ENCODE peak calls at places on chromosomes 13 and 19, in six cellular contexts. W is CD8-positive, alpha-beta T cell; E is fibroblast of lung; R is ascending aorta; N is heart left ventricle; L is endothelial cell of umbilical vein. I is an unnamed sample.

GRCh38 chr19:14770944-14771839 is 7.2 kb downstream of the ADGRE2 start:
- DNase-seq in E (no peak), R (peak), N (no peak), W (no peak), L (no peak), I (no peak)

GRCh38 chr19:54164369-54165068 is 5.0 kb upstream of the LENG1 start:
- DNase-seq in L (peak), R (peak), N (peak), W (peak), E (peak), I (no peak)

GRCh38 chr19:14375582-14376291 is 5.5 kb upstream of the ADGRE5 start:
- DNase-seq in E (no peak), N (peak), L (peak), R (peak), W (no peak), I (no peak)

GRCh38 chr13:40060318-40061007 is 405.0 kb downstream of the COG6 start:
- DNase-seq in W (no peak), L (no peak), E (peak), N (peak), R (peak), I (peak)

GRCh38 chr13:106573279-106573831 is 5.4 kb upstream of the ARGLU1 start:
- DNase-seq in E (peak), L (no peak), W (no peak), N (no peak), R (no peak), I (no peak)

GRCh38 chr19:14843587-14843986 is 5.1 kb downstream of the OR7A10 start:
- DNase-seq in R (no peak), W (no peak), E (no peak), N (no peak), L (no peak), I (no peak)

GRCh38 chr19:32576790-32577189 is 4.2 kb upstream of the PDCD5 start:
- DNase-seq in L (no peak), R (no peak), E (no peak), W (no peak), N (no peak), I (no peak)

GRCh38 chr19:28609944-28610343 is 603.0 kb downstream of the UQCRFS1 start:
- DNase-seq in N (no peak), L (no peak), R (no peak), E (no peak), W (no peak), I (no peak)

GRCh38 chr19:1910169-1910568 is 5.0 kb downstream of the ADAT3 start:
- DNase-seq in L (no peak), R (no peak), W (no peak), E (peak), N (no peak), I (no peak)

GRCh38 chr13:50082426-50083283 is 67.4 kb downstream of the KCNRG start:
- DNase-seq in E (peak), R (peak), N (peak), L (peak), W (peak), I (peak)

GRCh38 chr13:30466358-30466714 is 600 bp upstream of the HMGB1 start:
- DNase-seq in W (no peak), N (no peak), E (no peak), R (no peak), L (no peak), I (no peak)

GRCh38 chr19:50427997-50428425 is 4.7 kb upstream of the MYBPC2 start:
- DNase-seq in L (peak), R (peak), W (peak), E (peak), N (peak), I (peak)

GRCh38 chr19:47381653-47382279 is 32.7 kb downstream of the DHX34 start:
- DNase-seq in N (no peak), E (no peak), W (peak), L (no peak), R (no peak), I (no peak)

GRCh38 chr13:27980280-27980998 is 8.1 kb downstream of the URAD start:
- DNase-seq in N (no peak), E (no peak), W (no peak), R (no peak), L (no peak), I (no peak)

GRCh38 chr13:74575729-74576125 is 441.5 kb upstream of the KLF12 start:
- DNase-seq in W (peak), L (peak), R (peak), E (peak), N (peak), I (no peak)

GRCh38 chr19:13964776-13965175 is 12.5 kb downstream of the DCAF15 start:
- DNase-seq in N (no peak), E (peak), L (no peak), R (no peak), W (no peak), I (no peak)

GRCh38 chr19:16143399-16144215 is at the start of gene HSH2D:
- DNase-seq in R (peak), N (peak), E (no peak), W (peak), L (no peak), I (no peak)

GRCh38 chr13:93304868-93305613 is 78.4 kb downstream of the GPC6 start:
- DNase-seq in N (no peak), E (no peak), R (no peak), W (no peak), L (no peak), I (no peak)

GRCh38 chr13:26599885-26600284 is 42.4 kb downstream of the WASF3 start:
- DNase-seq in L (no peak), N (no peak), W (no peak), E (no peak), R (no peak), I (no peak)

GRCh38 chr13:39415003-39415402 is 188.0 kb downstream of the LHFPL6 start:
- DNase-seq in W (no peak), N (peak), L (peak), R (no peak), E (peak), I (peak)

GRCh38 chr13:26272621-26273020 is 18.7 kb downstream of the CDK8 start:
- DNase-seq in E (no peak), R (no peak), L (no peak), W (no peak), N (no peak), I (no peak)

GRCh38 chr19:19240476-19240875 is 28.7 kb downstream of the NCAN start:
- DNase-seq in N (no peak), W (no peak), L (no peak), E (no peak), R (no peak), I (no peak)

GRCh38 chr13:44312898-44313551 is 60.6 kb upstream of the SERP2 start:
- DNase-seq in E (peak), L (peak), R (peak), W (no peak), N (no peak), I (no peak)

GRCh38 chr13:27966641-27967202 is 2.4 kb downstream of the CDX2 start:
- DNase-seq in N (no peak), L (no peak), E (no peak), W (no peak), R (no peak), I (no peak)

GRCh38 chr13:36124236-36124822 is 6.9 kb downstream of the DCLK1 start:
- DNase-seq in R (no peak), N (peak), L (peak), W (no peak), E (peak), I (no peak)

GRCh38 chr13:111886217-111886945 is 180.6 kb upstream of the SOX1 start:
- DNase-seq in L (no peak), R (no peak), E (no peak), N (no peak), W (peak), I (no peak)

GRCh38 chr19:49057636-49058234 is at the start of gene CGB7:
- DNase-seq in N (peak), R (peak), L (peak), E (peak), W (peak), I (no peak)
- H3K4me3 ChIP-seq in N (peak), R (peak), L (no peak), E (peak), W (peak), I (peak)

GRCh38 chr13:91882918-91883317 is 484.5 kb downstream of the GPC5 start:
- DNase-seq in R (no peak), L (no peak), N (no peak), E (no peak), W (no peak), I (no peak)
- TF ChIP-seq CTCF in R (no peak), L (no peak), N (no peak), E (no peak), W (no peak), I (no peak)

GRCh38 chr19:17418710-17419109 is 1.1 kb upstream of the MVB12A start:
- DNase-seq in R (no peak), W (no peak), E (no peak), N (no peak), L (no peak), I (no peak)
- H3K4me3 ChIP-seq in R (peak), W (no peak), E (no peak), N (no peak), L (no peak), I (no peak)

DNA sequence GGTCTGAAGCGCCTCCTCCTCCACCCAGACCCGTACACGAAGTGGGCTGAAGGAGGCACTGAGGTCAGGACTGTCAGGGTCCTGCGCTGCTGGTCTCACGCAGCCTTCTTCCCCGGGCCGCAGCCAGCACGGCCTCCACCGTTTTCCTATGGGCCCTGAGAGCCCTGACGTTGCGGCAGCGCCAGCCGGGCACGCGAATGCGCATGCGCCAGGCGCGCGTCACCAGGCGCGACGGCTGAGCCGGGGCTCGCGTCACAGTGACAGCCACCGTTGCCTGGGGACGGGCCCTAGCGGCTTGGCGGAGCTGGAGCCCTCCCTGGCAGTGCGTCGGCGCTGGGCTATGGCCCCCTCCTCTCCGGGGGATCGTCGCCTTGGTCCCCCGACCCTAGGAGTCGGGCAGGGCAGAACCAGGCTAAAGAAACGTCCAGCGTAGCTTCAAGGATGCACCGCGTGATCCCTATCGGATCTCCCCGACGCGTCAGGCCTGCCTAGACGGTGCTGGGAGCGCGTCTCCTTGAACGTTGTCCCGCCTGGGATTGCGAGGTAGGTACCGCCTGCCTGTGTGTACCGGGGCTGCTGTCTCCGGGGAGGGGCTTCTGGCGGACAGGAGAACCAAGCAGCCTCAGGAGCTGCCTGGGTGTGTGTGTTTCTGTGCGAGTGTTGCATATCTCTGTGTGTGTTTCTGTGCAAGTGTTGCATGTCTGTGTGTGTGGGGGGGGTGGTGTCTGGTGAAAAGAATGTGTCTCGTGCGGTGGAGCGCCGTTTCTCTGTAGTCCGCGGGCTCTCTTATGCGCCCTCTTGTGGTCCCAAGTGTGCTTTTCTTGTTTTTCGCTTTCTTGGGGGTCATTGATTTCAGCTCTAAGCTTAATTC is 43.2 kb downstream of the ZNF571 start:
- DNase-seq in E (peak), R (no peak), W (peak), L (peak), N (peak), I (peak)
- TF ChIP-seq CTCF in E (peak), R (no peak), W (no peak), L (peak), N (peak), I (peak)

I was measured in retinal pigment epithelial cell.